ENCODE peak calls at places on chromosomes 11 and 22, in eight cellular contexts. F is aorta; I is T-helper 2 cell; T is activated gamma-delta T cell treated with anti-CD3 and anti-CD28 coated beads, Interleukin-2, amount 50 U/mL, for 16 hours; U is fibroblast of villous mesenchyme; B is NCI-H524; Q is HFF-Myc; Z is stimulated activated CD4-positive, alpha-beta T cell treated with anti-CD3 and anti-CD28 coated beads, Interleukin-15, amount 100 ng/mL, for 48 hours. V is an unnamed sample.

GRCh38 chr22:50438305-50439275 is 36.2 kb downstream of the SBF1 start:
- DNase-seq in F (peak), I (no peak), T (no peak), U (no peak), B (no peak), Q (no peak), Z (no peak), V (no peak)

GRCh38 chr11:35151241-35151640 is 12.3 kb downstream of the CD44 start:
- DNase-seq in F (no peak), I (no peak), T (no peak), U (no peak), B (no peak), Q (no peak), Z (no peak), V (no peak)

GRCh38 chr11:117809236-117810055 is 12.4 kb upstream of the DSCAML1 start:
- DNase-seq in F (peak), I (no peak), T (no peak), U (peak), B (peak), Q (no peak), Z (peak), V (no peak)

GRCh38 chr11:12777208-12777874 is 103.1 kb downstream of the TEAD1 start:
- DNase-seq in F (no peak), I (no peak), T (no peak), U (peak), B (no peak), Q (peak), Z (no peak), V (no peak)

GRCh38 chr11:63906585-63906984 is 10.4 kb downstream of the RCOR2 start:
- DNase-seq in F (no peak), I (peak), T (no peak), U (peak), B (no peak), Q (no peak), Z (peak), V (peak)

GRCh38 chr11:94002226-94002625 is 18.9 kb upstream of the HEPHL1 start:
- DNase-seq in F (no peak), I (no peak), T (no peak), U (no peak), B (no peak), Q (no peak), Z (no peak), V (no peak)

GRCh38 chr11:61923166-61924015 is 6.0 kb upstream of the RAB3IL1 start:
- DNase-seq in F (peak), I (no peak), T (no peak), U (peak), B (no peak), Q (peak), Z (no peak), V (no peak)

GRCh38 chr11:83278351-83278750 is 7.8 kb downstream of the CCDC90B start:
- DNase-seq in F (no peak), I (no peak), T (no peak), U (no peak), B (no peak), Q (no peak), Z (no peak), V (no peak)

GRCh38 chr22:42873361-42873760 is 16.3 kb upstream of the ARFGAP3 start:
- DNase-seq in F (no peak), I (no peak), T (no peak), U (no peak), B (no peak), Q (no peak), Z (no peak), V (no peak)

GRCh38 chr11:27217496-27217895 is 145.5 kb downstream of the CCDC34 start:
- DNase-seq in F (no peak), I (no peak), T (no peak), U (no peak), B (no peak), Q (no peak), Z (no peak), V (no peak)

GRCh38 chr11:59463176-59463575 is 6.4 kb downstream of the OR4D6 start:
- DNase-seq in F (no peak), I (no peak), T (no peak), U (peak), B (no peak), Q (no peak), Z (no peak), V (no peak)

GRCh38 chr11:131033151-131033651 is 116.9 kb upstream of the SNX19 start:
- DNase-seq in F (no peak), I (no peak), T (no peak), U (peak), B (no peak), Q (peak), Z (no peak), V (no peak)

GRCh38 chr22:33666249-33666648 is 254.0 kb downstream of the LARGE1 start:
- DNase-seq in F (no peak), I (no peak), T (no peak), U (no peak), B (no peak), Q (no peak), Z (no peak), V (no peak)

GRCh38 chr11:129374993-129375721 is 491 bp upstream of the BARX2 start:
- DNase-seq in F (no peak), I (no peak), T (no peak), U (peak), B (no peak), Q (no peak), Z (no peak), V (no peak)

GRCh38 chr11:68354181-68354872 is 41.9 kb downstream of the LRP5 start:
- DNase-seq in F (peak), I (no peak), T (no peak), U (peak), B (no peak), Q (peak), Z (no peak), V (no peak)

GRCh38 chr11:130671801-130672700 is 223.6 kb downstream of the ADAMTS15 start:
- DNase-seq in F (peak), I (no peak), T (no peak), U (peak), B (no peak), Q (no peak), Z (no peak), V (no peak)

GRCh38 chr22:32617271-32617670 is 142.7 kb downstream of the FBXO7 start:
- DNase-seq in F (no peak), I (no peak), T (no peak), U (peak), B (no peak), Q (no peak), Z (no peak), V (no peak)

GRCh38 chr11:94486068-94486467 is 7.6 kb downstream of the MRE11 start:
- DNase-seq in F (no peak), I (no peak), T (no peak), U (no peak), B (no peak), Q (no peak), Z (no peak), V (no peak)

GRCh38 chr11:35166369-35167360 is 27.7 kb downstream of the CD44 start:
- DNase-seq in F (peak), I (no peak), T (no peak), U (peak), B (no peak), Q (peak), Z (no peak), V (no peak)

GRCh38 chr11:70204466-70204799 is 1.3 kb downstream of the FADD start:
- DNase-seq in F (no peak), I (no peak), T (no peak), U (no peak), B (no peak), Q (no peak), Z (no peak), V (no peak)

GRCh38 chr11:102553835-102554282 is 23.3 kb upstream of the MMP7 start:
- DNase-seq in F (no peak), I (no peak), T (no peak), U (no peak), B (no peak), Q (no peak), Z (no peak), V (no peak)

GRCh38 chr11:88359529-88359928 is 22.0 kb upstream of the CTSC start:
- DNase-seq in F (no peak), I (no peak), T (no peak), U (no peak), B (peak), Q (no peak), Z (no peak), V (no peak)

GRCh38 chr11:123298488-123299447 is 103.7 kb upstream of the CLMP start:
- DNase-seq in F (no peak), I (no peak), T (no peak), U (no peak), B (no peak), Q (no peak), Z (no peak), V (no peak)

V was measured in effector CD4-positive, alpha-beta T cell.